ENCODE peak calls at places on chromosomes 11 and 22, in four cellular contexts. N is HepG2, S is SK-N-SH, T is GM12878. H is an unnamed sample.

GRCh38 chr11:70876685-70877084 is 375.7 kb downstream of the SHANK2 start:
- DNase-seq in S (no peak), N (no peak), T (no peak), H (no peak)

GRCh38 chr11:104127828-104128227 is 36.1 kb downstream of the PDGFD start:
- DNase-seq in T (no peak), S (no peak), N (no peak), H (no peak)

GRCh38 chr22:36977947-36978660 is 41.1 kb downstream of the TST start:
- DNase-seq in N (peak; percentile 72), T (peak; percentile 57), S (peak; percentile 96), H (peak; percentile 59)

GRCh38 chr11:73663604-73664495 is 17.5 kb downstream of the PLEKHB1 start:
- DNase-seq in S (no peak), T (no peak), N (no peak), H (no peak)

GRCh38 chr11:79400717-79401330 is 40.0 kb downstream of the TENM4 start:
- DNase-seq in T (no peak), N (peak; percentile 12), S (peak; percentile 57), H (peak; percentile 75)

GRCh38 chr11:47869548-47870393 is 21.6 kb upstream of the NUP160 start:
- DNase-seq in S (no peak), N (no peak), T (no peak), H (no peak)

GRCh38 chr11:100356035-100356434 is 331.1 kb upstream of the ARHGAP42 start:
- DNase-seq in T (no peak), S (no peak), N (no peak), H (no peak)

GRCh38 chr11:2769779-2770555 is 70.2 kb upstream of the KCNQ1OT1 start:
- DNase-seq in T (no peak), N (no peak), S (no peak), H (peak; percentile 14)

GRCh38 chr11:115501895-115502589 is 2.2 kb downstream of the CADM1 start:
- DNase-seq in T (peak; percentile 20), S (peak; percentile 42), N (peak; percentile 37), H (no peak)

DNA sequence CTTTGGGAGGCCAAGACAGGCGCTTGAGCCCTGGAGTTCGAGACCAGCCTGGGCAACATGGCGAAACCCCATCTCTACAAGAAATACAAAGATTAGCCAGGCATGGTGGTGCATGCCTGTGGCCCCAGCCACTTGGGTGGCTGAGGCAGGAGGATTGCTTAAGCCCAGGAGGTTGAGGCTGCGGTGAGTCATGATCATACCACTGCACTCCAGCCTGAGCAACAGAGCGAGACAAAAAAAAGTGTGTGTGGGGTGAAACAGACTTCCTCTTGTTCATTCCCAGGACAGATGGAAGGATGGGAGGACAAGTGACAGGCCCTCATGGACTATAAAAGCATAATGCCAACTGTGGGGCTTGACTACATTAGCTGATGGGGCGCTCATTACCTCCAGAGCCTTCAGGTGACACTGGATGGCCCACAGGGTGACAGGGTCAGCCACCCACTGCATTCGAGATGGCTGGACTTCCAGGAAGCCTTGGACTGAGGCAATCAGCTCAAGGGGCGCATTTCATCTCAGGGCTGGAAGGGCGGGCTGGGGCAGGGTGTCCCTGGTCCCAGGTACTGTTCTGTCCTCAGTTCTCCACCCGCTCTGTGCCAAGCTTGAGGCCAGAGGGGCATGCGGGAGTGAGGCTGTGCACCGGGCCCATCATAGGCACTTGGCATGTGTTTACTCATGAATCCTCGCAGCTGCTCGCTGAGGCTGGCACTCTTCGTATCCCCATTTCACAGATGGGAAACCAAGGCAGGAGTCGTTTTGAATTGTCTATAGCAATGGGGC is 12.5 kb downstream of the NPTXR start:
- DNase-seq in S (no peak), T (no peak), N (no peak), H (no peak)
- TF ChIP-seq EP300 in S (no peak), T (no peak), N (no peak), H (no peak)

DNA sequence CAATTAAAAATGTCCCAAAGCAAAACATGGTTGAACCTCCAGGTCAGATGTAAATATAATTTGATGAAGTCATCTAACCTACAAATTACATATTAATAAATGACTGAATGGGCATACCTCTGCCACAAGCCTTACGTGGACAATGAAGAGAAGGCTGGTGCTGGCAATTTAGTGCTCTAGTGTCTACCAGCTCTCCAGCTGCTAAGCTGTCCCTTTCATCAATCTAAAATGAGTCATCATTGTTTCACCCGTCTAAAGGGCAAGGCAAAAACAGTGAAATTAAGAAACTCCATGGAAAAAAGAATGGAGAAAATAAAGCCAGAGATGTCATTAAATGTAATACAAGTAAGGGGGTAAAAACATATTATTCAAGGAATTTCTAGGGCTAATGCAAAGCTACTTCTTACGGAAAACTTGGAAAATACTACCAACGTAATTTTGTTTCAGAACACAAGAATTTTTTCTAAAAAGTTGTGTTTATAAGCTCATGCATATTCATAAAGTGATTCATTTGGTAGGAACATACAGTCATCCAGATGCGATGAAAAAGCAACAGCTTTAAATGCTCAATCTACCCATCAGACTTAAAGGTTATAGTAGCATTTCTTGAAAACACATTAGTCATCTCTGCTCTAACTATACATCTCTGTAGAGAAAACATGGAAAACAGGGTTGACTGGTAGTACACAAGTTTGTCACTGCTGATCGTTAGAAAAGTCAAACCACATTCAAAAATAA is 71.5 kb downstream of the SIK3 start:
- DNase-seq in N (no peak), T (no peak), S (no peak), H (no peak)
- TF ChIP-seq TCF12 in N (no peak), T (no peak), S (peak; percentile 33), H (no peak)

GRCh38 chr22:27108425-27109114 is 451.2 kb downstream of the MIAT start:
- DNase-seq in N (no peak), S (peak; percentile 69), T (no peak), H (no peak)

GRCh38 chr22:27101288-27101687 is 443.9 kb downstream of the MIAT start:
- DNase-seq in N (no peak), S (no peak), T (no peak), H (no peak)

GRCh38 chr22:27107005-27107404 is 449.6 kb downstream of the MIAT start:
- DNase-seq in N (no peak), S (no peak), T (no peak), H (no peak)

GRCh38 chr22:27107824-27108223 is 450.4 kb downstream of the MIAT start:
- DNase-seq in S (peak; percentile 79), T (no peak), N (peak; percentile 30), H (no peak)

GRCh38 chr22:27105142-27106025 is 448.0 kb downstream of the MIAT start:
- DNase-seq in T (no peak), S (no peak), N (no peak), H (no peak)
- TF ChIP-seq EP300 in T (no peak), S (no peak), N (no peak), H (no peak)

GRCh38 chr11:46676436-46677158 is 23.8 kb downstream of the ARHGAP1 start:
- DNase-seq in T (no peak), S (no peak), N (no peak), H (no peak)

GRCh38 chr11:46675288-46675851 is 25.0 kb downstream of the ARHGAP1 start:
- DNase-seq in S (no peak), N (peak; percentile 55), T (no peak), H (no peak)

GRCh38 chr11:46673713-46674462 is 26.5 kb downstream of the ARHGAP1 start:
- DNase-seq in N (no peak), S (no peak), T (no peak), H (no peak)

GRCh38 chr11:46675949-46676348 is 24.5 kb downstream of the ARHGAP1 start:
- DNase-seq in T (no peak), N (no peak), S (no peak), H (no peak)

DNA sequence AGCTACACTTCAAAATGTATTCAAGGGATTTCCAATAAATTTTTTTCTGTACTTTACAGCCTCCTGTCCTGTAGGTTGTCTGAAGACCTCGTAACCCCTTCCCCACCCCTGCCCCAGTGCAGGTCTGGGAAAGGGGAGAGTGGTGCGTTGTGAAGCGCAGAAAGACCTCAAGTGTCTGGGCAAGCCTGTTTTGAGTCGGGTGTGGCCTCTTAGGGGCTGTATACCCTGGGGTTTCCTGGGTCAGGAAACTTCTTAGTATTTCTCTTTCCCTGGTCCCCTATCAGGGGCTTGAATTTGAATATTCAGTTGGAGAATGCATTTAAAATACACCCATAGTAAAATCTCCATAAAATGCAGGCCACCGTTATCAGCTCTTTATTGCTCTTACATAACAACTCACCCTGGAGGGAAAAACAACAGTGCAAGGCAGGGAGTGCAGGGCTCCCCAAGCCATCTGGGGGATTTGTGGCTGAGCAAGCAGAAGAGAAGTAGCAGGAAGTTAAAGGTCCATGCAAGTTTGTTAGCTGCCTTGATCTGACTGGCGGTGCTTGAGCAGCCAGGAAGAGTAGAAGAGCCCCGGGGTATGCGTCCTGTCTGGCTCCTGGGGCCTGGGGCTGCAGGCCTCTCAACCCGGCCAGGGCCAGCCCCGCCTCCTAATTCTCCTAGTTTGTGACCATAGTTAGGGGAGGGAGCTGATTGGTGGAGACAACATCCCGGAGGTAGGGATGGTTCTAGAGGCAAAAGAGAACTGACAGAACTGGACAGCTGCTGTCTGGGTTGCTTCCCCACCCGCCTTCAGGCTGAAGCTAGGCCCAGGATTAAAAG is 25.7 kb downstream of the ARHGAP1 start:
- DNase-seq in N (peak; percentile 53), T (no peak), S (peak; percentile 58), H (peak; percentile 78)
- TF ChIP-seq TCF12 in N (no peak), T (no peak), S (no peak), H (no peak)

GRCh38 chr22:35627267-35628041 is 10.3 kb upstream of the MB start:
- DNase-seq in N (peak; percentile 64), S (peak; percentile 68), T (no peak), H (peak; percentile 81)
- TF ChIP-seq EP300 in N (no peak), S (no peak), T (no peak), H (no peak)

GRCh38 chr11:86288776-86289507 is 13.1 kb upstream of the HIKESHI start:
- DNase-seq in S (no peak), N (no peak), T (no peak), H (no peak)

GRCh38 chr11:86292912-86293606 is 9.0 kb upstream of the HIKESHI start:
- DNase-seq in N (no peak), S (no peak), T (peak; percentile 59), H (no peak)

GRCh38 chr11:86287468-86287796 is 14.6 kb upstream of the HIKESHI start:
- DNase-seq in N (no peak), T (no peak), S (no peak), H (no peak)

GRCh38 chr11:86294026-86294425 is 8.0 kb upstream of the HIKESHI start:
- DNase-seq in S (no peak), T (no peak), N (no peak), H (no peak)

DNA sequence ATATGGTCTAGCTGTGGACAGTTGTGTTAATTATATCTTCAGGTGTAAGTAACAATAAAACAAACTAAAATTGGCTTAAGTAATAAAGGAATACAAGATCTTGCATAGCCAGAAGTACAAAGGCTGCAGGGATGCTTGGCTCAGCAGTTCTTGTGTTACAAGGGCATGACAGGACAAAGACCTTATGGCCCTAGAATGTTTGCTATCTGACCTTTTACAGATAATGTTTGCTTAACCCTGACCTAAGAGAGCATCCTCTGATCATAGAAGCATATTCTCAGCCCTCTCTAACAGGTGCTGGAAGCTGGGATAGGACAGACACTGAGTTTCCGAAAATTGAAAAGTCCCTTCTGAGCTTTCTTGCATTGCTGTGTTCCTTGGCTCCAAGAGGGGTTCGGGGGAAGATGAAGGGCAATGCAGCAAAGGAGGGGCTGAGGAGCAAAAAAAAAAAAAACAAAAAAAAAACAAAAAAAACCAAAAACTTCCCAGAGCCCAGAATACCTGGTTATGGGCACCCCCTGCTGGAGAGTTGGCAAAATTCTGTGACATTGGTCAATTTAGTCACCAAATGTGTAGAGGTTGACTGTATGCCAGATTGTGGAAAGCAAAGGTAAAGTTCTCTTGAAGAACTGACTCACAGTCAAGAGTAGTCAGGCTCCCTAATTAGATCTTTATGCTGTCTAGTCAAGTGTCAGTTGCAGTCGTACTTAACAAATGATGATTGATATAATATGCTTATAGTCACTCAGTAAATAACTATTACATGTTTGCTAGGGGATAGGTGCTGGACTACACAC is 10.4 kb upstream of the HIKESHI start:
- DNase-seq in N (peak; percentile 70), T (peak; percentile 27), S (peak; percentile 46), H (no peak)
- TF ChIP-seq TCF12 in N (no peak), T (no peak), S (no peak), H (no peak)